ENCODE peak calls at places on chromosomes 16 and 17, in seven cellular contexts. E is aorta, V is HAP-1, D is breast epithelium, S is IMR-90, H is cardiac muscle cell, Y is A549. T is an unnamed sample. For H3K9me3, the result is how much of the 10 kb centered on the place peaks cover.

GRCh38 chr17:74089869-74090464 is 113.5 kb upstream of the RPL38 start:
- DNase-seq in E (no peak), V (peak), D (no peak), S (no peak), H (peak), Y (peak), T (peak)

GRCh38 chr16:69412287-69412686 is 12.1 kb upstream of the CYB5B start:
- DNase-seq in E (no peak), V (no peak), D (no peak), S (peak), H (peak), Y (no peak), T (no peak)

GRCh38 chr17:64084086-64084939 is 45.6 kb downstream of the ERN1 start:
- DNase-seq in E (no peak), V (no peak), D (no peak), S (peak), H (peak), Y (peak), T (peak)

GRCh38 chr17:65254166-65254565 is 117.0 kb downstream of the RGS9 start:
- DNase-seq in E (no peak), V (no peak), D (no peak), S (peak), H (peak), Y (no peak), T (no peak)

GRCh38 chr16:29791845-29792797 is 1.6 kb downstream of the KIF22 start:
- DNase-seq in E (no peak), V (peak), D (no peak), S (no peak), H (no peak), Y (no peak), T (no peak)

GRCh38 chr17:2271985-2272702 is 31.4 kb downstream of the SMG6 start:
- DNase-seq in E (no peak), V (no peak), D (no peak), S (no peak), H (no peak), Y (no peak), T (no peak)

GRCh38 chr17:43444223-43445008 is 39.4 kb upstream of the DHX8 start:
- DNase-seq in E (no peak), V (no peak), D (no peak), S (peak), H (no peak), Y (no peak), T (no peak)

GRCh38 chr17:83103200-83103937 is 24.0 kb downstream of the METRNL start:
- DNase-seq in E (no peak), V (no peak), D (peak), S (peak), H (no peak), Y (peak), T (no peak)

GRCh38 chr16:1117169-1117900 is 21.3 kb upstream of the C1QTNF8 start:
- DNase-seq in E (no peak), V (no peak), D (no peak), S (no peak), H (no peak), Y (no peak), T (no peak)

GRCh38 chr16:2090819-2091721 is 43.3 kb downstream of the TSC2 start:
- DNase-seq in E (no peak), V (no peak), D (no peak), S (no peak), H (peak), Y (peak), T (peak)

GRCh38 chr17:42456223-42457106 is 2.2 kb upstream of the ATP6V0A1 start:
- DNase-seq in E (no peak), V (no peak), D (no peak), S (peak), H (peak), Y (peak), T (no peak)

DNA sequence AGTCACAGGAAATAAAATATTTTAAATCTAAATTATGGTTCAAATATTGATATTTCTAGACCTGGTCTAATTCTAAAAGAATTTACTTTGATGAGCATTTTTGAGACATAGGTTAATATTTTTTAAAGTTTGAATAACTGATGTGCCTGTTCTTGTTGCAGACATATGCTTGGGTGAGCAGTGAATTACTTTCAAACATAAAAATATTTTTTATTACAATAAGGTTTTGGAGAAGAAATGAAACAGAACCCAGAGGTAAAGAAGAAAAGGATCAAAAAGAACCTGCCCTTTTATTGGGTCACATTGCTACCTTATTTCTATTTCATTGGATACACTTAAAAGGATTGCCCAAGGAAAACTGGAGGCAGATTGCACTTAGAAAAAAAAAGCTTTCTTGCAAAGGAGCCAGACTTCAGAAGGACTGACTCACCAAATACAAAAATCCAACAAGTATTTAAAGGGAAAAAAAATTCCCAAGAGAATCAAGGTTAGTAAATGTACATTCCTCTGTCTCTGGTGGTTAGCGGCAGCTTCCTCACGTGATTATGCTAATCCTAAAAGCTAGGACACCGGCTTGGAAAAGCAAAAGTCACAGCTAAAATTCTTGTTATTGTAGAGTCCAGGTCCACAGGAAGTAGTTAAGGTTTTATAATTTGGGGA is 18.5 kb downstream of the ENPP7 start:
- DNase-seq in E (no peak), V (peak), D (no peak), S (peak), H (peak), Y (peak), T (no peak)
- H3K4me3 ChIP-seq in E (no peak), V (no peak), D (no peak), S (no peak), H (no peak), Y (no peak), T (no peak)

DNA sequence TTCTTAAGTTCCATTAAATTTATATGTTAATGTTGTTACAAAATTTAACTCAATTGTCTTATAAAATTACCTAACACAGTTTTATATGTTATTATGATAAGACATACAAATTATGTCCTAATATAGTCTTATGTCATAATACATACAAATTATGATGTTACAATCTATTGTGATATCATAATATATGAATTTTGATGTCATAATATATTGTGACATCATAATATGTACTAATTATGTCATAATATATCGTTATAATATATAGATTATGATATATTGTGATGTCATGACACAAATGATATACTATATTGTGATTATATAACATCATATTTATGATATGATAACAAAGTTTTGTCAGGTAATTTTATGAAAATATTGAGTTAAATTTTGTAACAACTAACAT is 1789.6 kb downstream of the TP53TG3F start:
- DNase-seq in E (no peak), V (no peak), D (no peak), S (no peak), H (no peak), Y (no peak), T (no peak)
- H3K9me3 ChIP-seq in E (under half), V (under half), D (under half), S (under half), H (under half), Y (under half), T (under half)

GRCh38 chr17:50613596-50613995 is 21.1 kb upstream of the ABCC3 start:
- DNase-seq in E (no peak), V (no peak), D (no peak), S (no peak), H (peak), Y (no peak), T (no peak)

GRCh38 chr17:50614471-50615051 is 20.1 kb upstream of the ABCC3 start:
- DNase-seq in E (no peak), V (no peak), D (no peak), S (no peak), H (no peak), Y (no peak), T (no peak)

GRCh38 chr17:50611639-50612038 is 23.0 kb upstream of the ABCC3 start:
- DNase-seq in E (no peak), V (no peak), D (no peak), S (peak), H (no peak), Y (no peak), T (no peak)

GRCh38 chr17:50612281-50612680 is 22.4 kb upstream of the ABCC3 start:
- DNase-seq in E (no peak), V (no peak), D (no peak), S (no peak), H (no peak), Y (no peak), T (no peak)

DNA sequence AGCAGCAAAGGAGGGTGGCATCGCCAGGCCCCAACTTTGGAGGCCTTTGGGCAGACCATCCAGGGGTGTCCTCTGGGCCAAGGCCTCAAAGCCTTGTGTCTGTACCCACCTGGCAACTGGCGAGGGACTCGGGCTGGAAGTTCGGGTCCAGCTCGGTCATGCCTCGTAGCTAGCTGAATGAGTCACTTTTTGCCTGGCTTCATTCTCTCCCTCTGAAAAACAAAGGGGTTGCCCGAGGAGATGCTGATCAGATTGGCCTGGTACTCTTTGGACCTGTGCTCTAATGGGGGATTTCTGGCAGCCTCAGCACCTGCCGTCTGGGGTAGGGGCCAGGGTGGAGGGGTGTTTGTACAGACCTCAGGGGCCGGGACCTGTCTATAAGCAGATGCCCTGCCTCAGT is 21.7 kb upstream of the ABCC3 start:
- DNase-seq in E (no peak), V (no peak), D (no peak), S (no peak), H (no peak), Y (no peak), T (no peak)
- H3K4me3 ChIP-seq in E (no peak), V (no peak), D (no peak), S (no peak), H (no peak), Y (no peak), T (no peak)

GRCh38 chr16:89266521-89267134 is 49.1 kb downstream of the ZNF778 start:
- DNase-seq in E (peak), V (no peak), D (no peak), S (no peak), H (no peak), Y (no peak), T (no peak)
- H3K9me3 ChIP-seq in E (under half), V (under half), D (under half), S (under half), H (under half), Y (under half), T (under half)

GRCh38 chr16:11963706-11964105 is 1.3 kb upstream of the TNFRSF17 start:
- DNase-seq in E (no peak), V (no peak), D (no peak), S (no peak), H (no peak), Y (no peak), T (no peak)

GRCh38 chr16:11968577-11968976 is 3.6 kb downstream of the TNFRSF17 start:
- DNase-seq in E (no peak), V (no peak), D (no peak), S (no peak), H (no peak), Y (no peak), T (no peak)

GRCh38 chr16:11966173-11966572 is 1.2 kb downstream of the TNFRSF17 start:
- DNase-seq in E (no peak), V (no peak), D (no peak), S (no peak), H (no peak), Y (no peak), T (no peak)

GRCh38 chr16:11964761-11965539 is at the start of gene TNFRSF17:
- DNase-seq in E (no peak), V (no peak), D (no peak), S (peak), H (no peak), Y (no peak), T (no peak)

DNA sequence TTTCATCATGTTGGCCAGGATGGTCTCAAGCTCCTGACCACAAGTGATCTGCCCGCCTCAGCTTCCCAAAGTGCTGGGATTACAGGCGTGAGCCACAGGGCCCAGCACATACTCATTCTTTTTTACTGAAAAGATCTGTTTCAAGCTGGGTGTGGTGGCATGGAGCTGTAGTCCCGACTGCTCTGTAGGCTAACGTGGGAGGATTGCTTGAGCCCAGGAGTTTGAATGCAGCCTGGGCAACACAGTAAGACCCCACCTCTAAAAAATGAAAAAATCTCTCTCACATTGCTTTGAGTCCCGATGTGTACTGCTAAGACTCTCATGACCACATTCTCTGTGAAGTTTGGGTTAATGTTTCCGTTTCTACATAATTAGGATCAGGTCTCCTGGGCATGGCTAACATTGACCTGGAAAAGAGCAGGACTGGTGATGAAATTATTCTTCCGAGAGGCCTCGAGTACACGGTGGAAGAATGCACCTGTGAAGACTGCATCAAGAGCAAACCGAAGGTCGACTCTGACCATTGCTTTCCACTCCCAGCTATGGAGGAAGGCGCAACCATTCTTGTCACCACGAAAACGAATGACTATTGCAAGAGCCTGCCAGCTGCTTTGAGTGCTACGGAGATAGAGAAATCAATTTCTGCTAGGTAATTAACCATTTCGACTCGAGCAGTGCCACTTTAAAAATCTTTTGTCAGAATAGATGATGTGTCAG is 2.3 kb downstream of the TNFRSF17 start:
- DNase-seq in E (no peak), V (no peak), D (no peak), S (no peak), H (no peak), Y (no peak), T (no peak)
- H3K4me3 ChIP-seq in E (no peak), V (no peak), D (no peak), S (no peak), H (no peak), Y (no peak), T (no peak)

DNA sequence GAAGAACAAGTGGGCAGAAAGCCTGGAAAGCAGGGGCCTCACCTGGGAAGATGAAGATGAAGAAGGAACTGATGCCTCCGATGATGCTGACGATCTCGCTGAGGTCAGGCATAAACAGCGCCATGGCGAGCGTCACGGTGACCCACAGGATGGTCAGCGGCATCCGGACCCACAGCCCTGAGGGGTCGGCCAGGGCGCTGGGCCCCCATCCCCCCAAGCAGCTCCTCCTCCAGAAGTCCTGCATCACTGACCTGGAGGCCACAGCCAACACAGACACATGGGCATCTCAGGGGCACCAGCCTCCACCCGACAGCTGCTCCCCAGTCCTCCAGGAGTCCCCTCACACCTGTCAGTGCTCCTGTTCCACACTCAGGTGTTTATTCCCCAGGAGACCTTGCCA is 26.1 kb downstream of the SLC38A8 start:
- DNase-seq in E (no peak), V (no peak), D (no peak), S (no peak), H (no peak), Y (no peak), T (no peak)
- H3K9me3 ChIP-seq in E (under half), V (under half), D (under half), S (under half), H (under half), Y (under half), T (under half)

GRCh38 chr17:14296511-14296910 is 4.4 kb upstream of the HS3ST3B1 start:
- DNase-seq in E (no peak), V (no peak), D (no peak), S (no peak), H (no peak), Y (no peak), T (no peak)

GRCh38 chr17:14300628-14301278 is at the start of gene HS3ST3B1:
- DNase-seq in E (peak), V (peak), D (peak), S (peak), H (peak), Y (peak), T (peak)

GRCh38 chr17:14297161-14297851 is 3.6 kb upstream of the HS3ST3B1 start:
- DNase-seq in E (peak), V (no peak), D (no peak), S (no peak), H (peak), Y (peak), T (no peak)

GRCh38 chr17:14299261-14300093 is 1.4 kb upstream of the HS3ST3B1 start:
- DNase-seq in E (peak), V (no peak), D (no peak), S (no peak), H (peak), Y (no peak), T (peak)

GRCh38 chr17:14298221-14298994 is 2.5 kb upstream of the HS3ST3B1 start:
- DNase-seq in E (peak), V (no peak), D (no peak), S (no peak), H (peak), Y (no peak), T (no peak)
- H3K4me3 ChIP-seq in E (no peak), V (no peak), D (peak), S (no peak), H (no peak), Y (no peak), T (no peak)

GRCh38 chr16:31810863-31811262 is 62.7 kb upstream of the ZNF267 start:
- DNase-seq in E (no peak), V (no peak), D (no peak), S (no peak), H (no peak), Y (no peak), T (no peak)
- H3K9me3 ChIP-seq in E (under half), V (under half), D (under half), S (under half), H (under half), Y (under half), T (under half)

DNA sequence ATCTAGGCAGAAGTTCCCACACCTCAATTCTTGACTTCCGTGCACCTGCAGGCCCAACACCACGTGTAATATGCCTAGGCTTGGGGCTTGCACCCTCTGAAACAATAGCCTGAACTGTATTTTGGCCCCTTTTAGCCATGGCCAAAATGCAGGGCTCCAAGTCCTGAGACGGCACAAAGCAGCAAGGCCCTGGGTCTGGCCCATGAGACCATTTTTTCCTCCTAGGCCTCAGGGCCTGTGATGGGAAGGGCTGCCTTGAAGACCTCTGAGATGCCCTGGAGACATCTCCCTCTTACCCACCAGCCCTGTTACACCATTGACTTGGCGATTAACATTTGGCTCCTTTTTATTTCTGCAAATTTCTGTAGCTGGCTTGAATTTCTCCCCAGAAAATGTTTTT is 238.6 kb downstream of the CDH13 start:
- DNase-seq in E (no peak), V (no peak), D (no peak), S (no peak), H (no peak), Y (no peak), T (no peak)
- H3K4me3 ChIP-seq in E (no peak), V (no peak), D (no peak), S (no peak), H (no peak), Y (no peak), T (no peak)

T was measured in pancreas.